ENCODE peak calls at places on chromosomes 2 and 18, in eight cellular contexts. L is RWPE1; O is NCI-H524; W is uterus; B is stimulated activated CD8-positive, alpha-beta memory T cell treated with anti-CD3 and anti-CD28 coated beads, Interleukin-15, amount 100 ng/mL, for 48 hours; Y is EL; F is activated naive CD4-positive, alpha-beta T cell; K is activated CD4-positive, alpha-beta T cell treated with anti-CD3 and anti-CD28 coated beads for 48 hours. A is an unnamed sample.

GRCh38 chr2:177758591-177759371 is 313.8 kb downstream of the PDE11A start:
- DNase-seq in F (no peak), Y (peak), O (peak), L (peak), W (peak), K (no peak), B (no peak), A (no peak)

GRCh38 chr2:197828464-197829135 is 24.2 kb downstream of the PLCL1 start:
- DNase-seq in O (no peak), K (no peak), W (no peak), F (no peak), Y (no peak), L (no peak), B (no peak), A (peak)

GRCh38 chr2:221245045-221245444 is 327.1 kb downstream of the EPHA4 start:
- DNase-seq in F (no peak), L (no peak), K (no peak), O (no peak), W (no peak), Y (no peak), B (no peak), A (no peak)

GRCh38 chr2:173087214-173087581 is 11.6 kb downstream of the MAP3K20 start:
- DNase-seq in K (no peak), F (no peak), W (no peak), Y (peak), L (no peak), B (no peak), O (no peak), A (no peak)

GRCh38 chr2:96180521-96180920 is 28.1 kb downstream of the STARD7 start:
- DNase-seq in L (no peak), K (no peak), W (no peak), B (no peak), Y (no peak), F (no peak), O (no peak), A (no peak)

GRCh38 chr2:111072220-111072871 is 48.4 kb upstream of the BCL2L11 start:
- DNase-seq in K (no peak), B (no peak), F (no peak), Y (peak), L (peak), O (no peak), W (no peak), A (peak)

GRCh38 chr2:189267925-189268579 is 88.5 kb upstream of the COL5A2 start:
- DNase-seq in O (no peak), B (no peak), K (no peak), W (no peak), L (no peak), F (no peak), Y (peak), A (no peak)

GRCh38 chr2:157936464-157936863 is 60.3 kb upstream of the ACVR1 start:
- DNase-seq in B (no peak), L (peak), O (no peak), K (no peak), W (no peak), Y (peak), F (no peak), A (no peak)

GRCh38 chr2:25315316-25315680 is 26.4 kb downstream of the DNMT3A start:
- DNase-seq in W (no peak), O (no peak), L (no peak), F (no peak), B (no peak), K (no peak), Y (no peak), A (no peak)

GRCh38 chr2:113126845-113127645 is at the start of gene IL1RN:
- DNase-seq in L (no peak), O (no peak), F (no peak), W (no peak), B (peak), K (no peak), Y (no peak), A (no peak)

GRCh38 chr2:26772064-26773001 is 8.2 kb downstream of the SLC35F6 start:
- DNase-seq in L (no peak), O (peak), W (peak), Y (peak), B (no peak), F (peak), K (peak), A (no peak)

GRCh38 chr18:23752363-23752762 is 63.1 kb downstream of the LAMA3 start:
- DNase-seq in F (no peak), K (no peak), Y (no peak), O (no peak), B (no peak), L (no peak), W (no peak), A (no peak)

GRCh38 chr2:45404807-45405297 is 206.2 kb downstream of the SRBD1 start:
- DNase-seq in F (no peak), L (no peak), W (no peak), Y (no peak), K (no peak), B (no peak), O (no peak), A (no peak)

GRCh38 chr2:28430790-28431418 is 38.2 kb downstream of the FOSL2 start:
- DNase-seq in W (no peak), Y (no peak), O (no peak), L (no peak), F (no peak), B (no peak), K (no peak), A (no peak)

GRCh38 chr18:11577271-11578112 is 31.9 kb upstream of the SLC35G4 start:
- DNase-seq in O (no peak), W (no peak), L (no peak), B (no peak), F (no peak), K (no peak), Y (no peak), A (no peak)

GRCh38 chr2:96625571-96626552 is 12.2 kb downstream of the KANSL3 start:
- DNase-seq in F (no peak), W (no peak), Y (no peak), B (no peak), O (no peak), L (peak), K (no peak), A (no peak)

GRCh38 chr2:182280128-182280527 is 146.7 kb downstream of the PDE1A start:
- DNase-seq in B (no peak), O (no peak), L (no peak), Y (peak), K (no peak), F (no peak), W (no peak), A (no peak)

GRCh38 chr2:27581417-27582128 is 1.3 kb upstream of the ZNF512 start:
- DNase-seq in F (no peak), K (no peak), W (no peak), B (no peak), O (no peak), L (no peak), Y (no peak), A (no peak)

GRCh38 chr2:143078106-143078505 is 51.1 kb upstream of the ARHGAP15 start:
- DNase-seq in W (no peak), Y (no peak), F (no peak), L (no peak), K (no peak), O (no peak), B (no peak), A (no peak)

GRCh38 chr2:80560298-80560697 is 255.7 kb upstream of the LRRTM1 start:
- DNase-seq in W (no peak), Y (no peak), L (no peak), B (no peak), F (no peak), K (no peak), O (peak), A (no peak)

GRCh38 chr2:26530696-26531095 is 52.8 kb upstream of the OTOF start:
- DNase-seq in O (no peak), Y (peak), L (no peak), K (no peak), F (no peak), B (no peak), W (peak), A (no peak)

GRCh38 chr18:72119082-72119481 is 425.1 kb downstream of the CBLN2 start:
- DNase-seq in W (no peak), K (no peak), O (no peak), Y (no peak), L (no peak), B (no peak), F (no peak), A (no peak)

GRCh38 chr2:24972315-24972958 is 682 bp upstream of the DNAJC27 start:
- DNase-seq in B (no peak), K (peak), F (peak), W (peak), O (peak), L (peak), Y (peak), A (no peak)

GRCh38 chr2:17965196-17965595 is 86.7 kb downstream of the KCNS3 start:
- DNase-seq in W (no peak), K (no peak), F (no peak), O (no peak), Y (no peak), B (no peak), L (no peak), A (no peak)

GRCh38 chr2:118013221-118013723 is 598 bp downstream of the CCDC93 start:
- DNase-seq in W (peak), K (peak), Y (peak), B (no peak), L (peak), F (peak), O (no peak), A (no peak)

GRCh38 chr2:58206785-58207184 is 34.3 kb downstream of the FANCL start:
- DNase-seq in K (no peak), B (no peak), W (no peak), L (no peak), O (no peak), Y (no peak), F (no peak), A (no peak)

GRCh38 chr18:13279181-13280065 is 60.9 kb downstream of the LDLRAD4 start:
- DNase-seq in W (no peak), K (peak), B (no peak), Y (no peak), O (no peak), F (no peak), L (no peak), A (no peak)

GRCh38 chr18:57258131-57258777 is 94.1 kb upstream of the ST8SIA3 start:
- DNase-seq in B (no peak), K (no peak), F (no peak), O (no peak), W (no peak), L (no peak), Y (no peak), A (no peak)

GRCh38 chr18:62999392-62999791 is 284.1 kb downstream of the PHLPP1 start:
- DNase-seq in L (no peak), B (no peak), F (no peak), W (peak), Y (peak), O (no peak), K (no peak), A (peak)

GRCh38 chr18:34740724-34741123 is 30.6 kb downstream of the DTNA start:
- DNase-seq in O (no peak), Y (no peak), F (no peak), K (no peak), B (no peak), L (no peak), W (no peak), A (no peak)

GRCh38 chr2:175892046-175892445 is 110.0 kb downstream of the LNPK start:
- DNase-seq in F (no peak), W (no peak), O (no peak), Y (peak), B (no peak), K (no peak), L (no peak), A (no peak)

GRCh38 chr2:48107326-48107925 is 201.1 kb upstream of the FBXO11 start:
- DNase-seq in W (no peak), B (no peak), L (peak), F (no peak), Y (peak), O (no peak), K (no peak), A (no peak)

GRCh38 chr2:77271262-77271661 is 250.9 kb downstream of the LRRTM4 start:
- DNase-seq in O (no peak), L (no peak), B (no peak), F (no peak), W (no peak), K (no peak), Y (no peak), A (no peak)

GRCh38 chr2:207240649-207241048 is 74.9 kb upstream of the KLF7 start:
- DNase-seq in K (peak), O (no peak), B (no peak), Y (no peak), F (no peak), W (no peak), L (no peak), A (no peak)

GRCh38 chr2:37705191-37705590 is 33.7 kb upstream of the CDC42EP3 start:
- DNase-seq in W (no peak), O (no peak), K (no peak), B (no peak), F (no peak), Y (no peak), L (no peak), A (no peak)

GRCh38 chr2:179467111-179467510 is 202.5 kb upstream of the SESTD1 start:
- DNase-seq in O (no peak), F (no peak), Y (peak), L (peak), W (no peak), K (no peak), B (no peak), A (no peak)

GRCh38 chr2:216666461-216667233 is 28.7 kb downstream of the IGFBP5 start:
- DNase-seq in L (peak), B (peak), F (peak), O (peak), Y (peak), K (peak), W (peak), A (no peak)